ENCODE peak calls at places on chromosomes 16 and 17, in six cellular contexts. One of them, this sample, is unnamed. For H3K9me3, the result is how much of the 10 kb centered on the place peaks cover.

GRCh38 chr17:7095642-7096041 is 15.6 kb upstream of the CLEC10A start:
- DNase-seq in Karpas-422: no peak
- DNase-seq in CD8-positive, alpha-beta T cell: no peak
- DNase-seq in CD4-positive, alpha-beta memory T cell: no peak
- DNase-seq in SJSA1: no peak
- DNase-seq in naive thymus-derived CD4-positive, alpha-beta T cell: no peak
- DNase-seq in this sample: no peak

GRCh38 chr16:893360-893759 is 77.4 kb downstream of the LMF1 start:
- DNase-seq in naive thymus-derived CD4-positive, alpha-beta T cell: no peak
- DNase-seq in CD4-positive, alpha-beta memory T cell: no peak
- DNase-seq in Karpas-422: no peak
- DNase-seq in SJSA1: no peak
- DNase-seq in CD8-positive, alpha-beta T cell: no peak
- DNase-seq in this sample: no peak

GRCh38 chr17:8451937-8452614 is 16.4 kb downstream of the NDEL1 start:
- DNase-seq in CD4-positive, alpha-beta memory T cell: no peak
- DNase-seq in naive thymus-derived CD4-positive, alpha-beta T cell: no peak
- DNase-seq in SJSA1: no peak
- DNase-seq in CD8-positive, alpha-beta T cell: no peak
- DNase-seq in Karpas-422: no peak
- DNase-seq in this sample: no peak

GRCh38 chr17:13544292-13544691 is 57.4 kb downstream of the HS3ST3A1 start:
- DNase-seq in SJSA1: peak
- DNase-seq in CD8-positive, alpha-beta T cell: no peak
- DNase-seq in naive thymus-derived CD4-positive, alpha-beta T cell: no peak
- DNase-seq in Karpas-422: no peak
- DNase-seq in CD4-positive, alpha-beta memory T cell: no peak
- DNase-seq in this sample: no peak

GRCh38 chr16:67415872-67416793 is at the start of gene ZDHHC1:
- DNase-seq in SJSA1: peak
- DNase-seq in CD8-positive, alpha-beta T cell: peak
- DNase-seq in Karpas-422: no peak
- DNase-seq in naive thymus-derived CD4-positive, alpha-beta T cell: no peak
- DNase-seq in CD4-positive, alpha-beta memory T cell: no peak
- DNase-seq in this sample: no peak

GRCh38 chr16:84255050-84255810 is 15.4 kb upstream of the KCNG4 start:
- DNase-seq in CD8-positive, alpha-beta T cell: no peak
- DNase-seq in CD4-positive, alpha-beta memory T cell: no peak
- DNase-seq in naive thymus-derived CD4-positive, alpha-beta T cell: no peak
- DNase-seq in SJSA1: no peak
- DNase-seq in Karpas-422: no peak
- DNase-seq in this sample: no peak

GRCh38 chr17:17724307-17724921 is 43.2 kb downstream of the RAI1 start:
- DNase-seq in Karpas-422: peak
- DNase-seq in CD4-positive, alpha-beta memory T cell: no peak
- DNase-seq in CD8-positive, alpha-beta T cell: no peak
- DNase-seq in SJSA1: no peak
- DNase-seq in naive thymus-derived CD4-positive, alpha-beta T cell: no peak
- DNase-seq in this sample: no peak

GRCh38 chr17:79802736-79803420 is 6.0 kb upstream of the CBX8 start:
- DNase-seq in CD8-positive, alpha-beta T cell: no peak
- DNase-seq in SJSA1: no peak
- DNase-seq in Karpas-422: no peak
- DNase-seq in CD4-positive, alpha-beta memory T cell: no peak
- DNase-seq in naive thymus-derived CD4-positive, alpha-beta T cell: no peak
- DNase-seq in this sample: no peak

GRCh38 chr16:27511657-27512056 is 38.1 kb downstream of the GTF3C1 start:
- DNase-seq in CD4-positive, alpha-beta memory T cell: no peak
- DNase-seq in naive thymus-derived CD4-positive, alpha-beta T cell: no peak
- DNase-seq in SJSA1: no peak
- DNase-seq in CD8-positive, alpha-beta T cell: no peak
- DNase-seq in Karpas-422: no peak
- DNase-seq in this sample: no peak

GRCh38 chr17:82464567-82464929 is 6.0 kb downstream of the NARF start:
- DNase-seq in Karpas-422: no peak
- DNase-seq in SJSA1: no peak
- DNase-seq in CD8-positive, alpha-beta T cell: no peak
- DNase-seq in CD4-positive, alpha-beta memory T cell: no peak
- DNase-seq in naive thymus-derived CD4-positive, alpha-beta T cell: no peak
- DNase-seq in this sample: no peak

GRCh38 chr17:63704259-63704576 is 4.3 kb upstream of the LIMD2 start:
- DNase-seq in CD8-positive, alpha-beta T cell: no peak
- DNase-seq in naive thymus-derived CD4-positive, alpha-beta T cell: no peak
- DNase-seq in Karpas-422: no peak
- DNase-seq in CD4-positive, alpha-beta memory T cell: no peak
- DNase-seq in SJSA1: no peak
- DNase-seq in this sample: no peak

GRCh38 chr17:17186551-17187505 is 19.3 kb downstream of the PLD6 start:
- DNase-seq in SJSA1: no peak
- DNase-seq in naive thymus-derived CD4-positive, alpha-beta T cell: no peak
- DNase-seq in Karpas-422: no peak
- DNase-seq in CD4-positive, alpha-beta memory T cell: no peak
- DNase-seq in CD8-positive, alpha-beta T cell: no peak
- DNase-seq in this sample: no peak

GRCh38 chr16:85328665-85329058 is 216.4 kb upstream of the CIBAR2 start:
- DNase-seq in Karpas-422: no peak
- DNase-seq in naive thymus-derived CD4-positive, alpha-beta T cell: no peak
- DNase-seq in CD4-positive, alpha-beta memory T cell: peak
- DNase-seq in CD8-positive, alpha-beta T cell: no peak
- DNase-seq in SJSA1: peak
- DNase-seq in this sample: no peak

GRCh38 chr17:66494023-66494803 is 191.8 kb downstream of the PRKCA start:
- DNase-seq in CD4-positive, alpha-beta memory T cell: no peak
- DNase-seq in naive thymus-derived CD4-positive, alpha-beta T cell: no peak
- DNase-seq in CD8-positive, alpha-beta T cell: no peak
- DNase-seq in SJSA1: peak
- DNase-seq in Karpas-422: no peak
- DNase-seq in this sample: no peak

GRCh38 chr16:58098207-58099096 is 30.7 kb downstream of the CFAP20 start:
- DNase-seq in CD8-positive, alpha-beta T cell: no peak
- DNase-seq in CD4-positive, alpha-beta memory T cell: no peak
- DNase-seq in SJSA1: no peak
- DNase-seq in naive thymus-derived CD4-positive, alpha-beta T cell: no peak
- DNase-seq in Karpas-422: no peak
- DNase-seq in this sample: no peak

GRCh38 chr16:58306327-58306726 is 11.5 kb upstream of the PRSS54 start:
- DNase-seq in Karpas-422: peak
- DNase-seq in naive thymus-derived CD4-positive, alpha-beta T cell: peak
- DNase-seq in CD8-positive, alpha-beta T cell: no peak
- DNase-seq in CD4-positive, alpha-beta memory T cell: peak
- DNase-seq in SJSA1: no peak
- DNase-seq in this sample: peak

GRCh38 chr16:70432800-70433455 is 6.0 kb downstream of the ST3GAL2 start:
- DNase-seq in SJSA1: no peak
- DNase-seq in CD8-positive, alpha-beta T cell: no peak
- DNase-seq in naive thymus-derived CD4-positive, alpha-beta T cell: no peak
- DNase-seq in CD4-positive, alpha-beta memory T cell: no peak
- DNase-seq in Karpas-422: peak
- DNase-seq in this sample: no peak

GRCh38 chr16:83513006-83513755 is 294.6 kb upstream of the HSBP1 start:
- DNase-seq in SJSA1: peak
- DNase-seq in CD8-positive, alpha-beta T cell: no peak
- DNase-seq in naive thymus-derived CD4-positive, alpha-beta T cell: no peak
- DNase-seq in CD4-positive, alpha-beta memory T cell: no peak
- DNase-seq in Karpas-422: peak
- DNase-seq in this sample: no peak

GRCh38 chr17:70610161-70610560 is 440.8 kb downstream of the KCNJ2 start:
- DNase-seq in CD4-positive, alpha-beta memory T cell: no peak
- DNase-seq in naive thymus-derived CD4-positive, alpha-beta T cell: no peak
- DNase-seq in Karpas-422: no peak
- DNase-seq in SJSA1: no peak
- DNase-seq in CD8-positive, alpha-beta T cell: no peak
- DNase-seq in this sample: no peak

GRCh38 chr17:42842286-42842685 is 2.1 kb upstream of the AOC2 start:
- DNase-seq in CD8-positive, alpha-beta T cell: no peak
- DNase-seq in CD4-positive, alpha-beta memory T cell: no peak
- DNase-seq in SJSA1: no peak
- DNase-seq in Karpas-422: no peak
- DNase-seq in naive thymus-derived CD4-positive, alpha-beta T cell: no peak
- DNase-seq in this sample: no peak

GRCh38 chr17:7120123-7120522 is 5.5 kb upstream of the ASGR2 start:
- DNase-seq in SJSA1: no peak
- DNase-seq in CD8-positive, alpha-beta T cell: no peak
- DNase-seq in Karpas-422: no peak
- DNase-seq in naive thymus-derived CD4-positive, alpha-beta T cell: no peak
- DNase-seq in CD4-positive, alpha-beta memory T cell: no peak
- DNase-seq in this sample: no peak

GRCh38 chr16:89190150-89190958 is 10.0 kb downstream of the SLC22A31 start:
- DNase-seq in Karpas-422: no peak
- DNase-seq in CD4-positive, alpha-beta memory T cell: peak
- DNase-seq in SJSA1: no peak
- DNase-seq in CD8-positive, alpha-beta T cell: no peak
- DNase-seq in naive thymus-derived CD4-positive, alpha-beta T cell: no peak
- DNase-seq in this sample: no peak

GRCh38 chr16:85157813-85158701 is 45.8 kb upstream of the CIBAR2 start:
- DNase-seq in SJSA1: no peak
- DNase-seq in naive thymus-derived CD4-positive, alpha-beta T cell: peak
- DNase-seq in CD8-positive, alpha-beta T cell: peak
- DNase-seq in CD4-positive, alpha-beta memory T cell: no peak
- DNase-seq in Karpas-422: no peak
- DNase-seq in this sample: no peak

GRCh38 chr17:61699032-61699431 is 108.0 kb upstream of the NACA2 start:
- DNase-seq in naive thymus-derived CD4-positive, alpha-beta T cell: no peak
- DNase-seq in Karpas-422: peak
- DNase-seq in CD4-positive, alpha-beta memory T cell: no peak
- DNase-seq in CD8-positive, alpha-beta T cell: no peak
- DNase-seq in SJSA1: no peak
- DNase-seq in this sample: no peak
- H3K9me3 ChIP-seq in naive thymus-derived CD4-positive, alpha-beta T cell: under half
- H3K9me3 ChIP-seq in Karpas-422: under half
- H3K9me3 ChIP-seq in CD4-positive, alpha-beta memory T cell: under half
- H3K9me3 ChIP-seq in CD8-positive, alpha-beta T cell: under half
- H3K9me3 ChIP-seq in SJSA1: under half
- H3K9me3 ChIP-seq in this sample: under half

GRCh38 chr17:22128723-22129122 is 436.4 kb downstream of the KCNJ18 start:
- DNase-seq in CD8-positive, alpha-beta T cell: no peak
- DNase-seq in Karpas-422: no peak
- DNase-seq in CD4-positive, alpha-beta memory T cell: no peak
- DNase-seq in naive thymus-derived CD4-positive, alpha-beta T cell: no peak
- DNase-seq in SJSA1: no peak
- DNase-seq in this sample: no peak
- H3K9me3 ChIP-seq in CD8-positive, alpha-beta T cell: under half
- H3K9me3 ChIP-seq in Karpas-422: under half
- H3K9me3 ChIP-seq in CD4-positive, alpha-beta memory T cell: under half
- H3K9me3 ChIP-seq in naive thymus-derived CD4-positive, alpha-beta T cell: under half
- H3K9me3 ChIP-seq in SJSA1: under half
- H3K9me3 ChIP-seq in this sample: under half

DNA sequence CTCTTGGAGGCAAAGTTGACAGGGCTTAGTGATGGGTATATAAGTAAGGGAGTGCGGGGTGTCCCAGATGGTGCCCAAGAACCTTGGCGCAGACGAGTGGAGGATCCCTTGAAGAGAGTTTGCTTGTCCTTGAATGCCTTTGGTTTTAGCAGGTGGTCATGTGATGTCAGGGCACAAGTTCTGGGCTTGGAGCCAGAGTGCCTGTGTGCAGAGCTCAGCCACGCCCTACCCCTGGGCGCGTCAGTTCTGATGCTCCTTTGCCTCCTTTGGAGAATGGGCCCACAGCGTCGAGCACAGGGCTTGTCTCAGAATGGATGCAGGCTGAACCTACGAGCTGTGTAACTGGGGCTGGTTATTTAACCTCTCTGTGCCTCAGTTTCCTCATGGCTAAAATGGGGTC is 412.2 kb upstream of the EEF2KMT start:
- DNase-seq in SJSA1: no peak
- DNase-seq in CD8-positive, alpha-beta T cell: no peak
- DNase-seq in naive thymus-derived CD4-positive, alpha-beta T cell: no peak
- DNase-seq in Karpas-422: no peak
- DNase-seq in CD4-positive, alpha-beta memory T cell: no peak
- DNase-seq in this sample: no peak
- H3K9me3 ChIP-seq in SJSA1: under half
- H3K9me3 ChIP-seq in CD8-positive, alpha-beta T cell: under half
- H3K9me3 ChIP-seq in naive thymus-derived CD4-positive, alpha-beta T cell: under half
- H3K9me3 ChIP-seq in Karpas-422: under half
- H3K9me3 ChIP-seq in CD4-positive, alpha-beta memory T cell: under half
- H3K9me3 ChIP-seq in this sample: under half

GRCh38 chr16:15979801-15980200 is 30.4 kb downstream of the ABCC1 start:
- DNase-seq in CD4-positive, alpha-beta memory T cell: no peak
- DNase-seq in SJSA1: no peak
- DNase-seq in CD8-positive, alpha-beta T cell: no peak
- DNase-seq in Karpas-422: no peak
- DNase-seq in naive thymus-derived CD4-positive, alpha-beta T cell: no peak
- DNase-seq in this sample: no peak

GRCh38 chr16:15980329-15980728 is 30.9 kb downstream of the ABCC1 start:
- DNase-seq in Karpas-422: no peak
- DNase-seq in naive thymus-derived CD4-positive, alpha-beta T cell: no peak
- DNase-seq in CD8-positive, alpha-beta T cell: no peak
- DNase-seq in SJSA1: no peak
- DNase-seq in CD4-positive, alpha-beta memory T cell: no peak
- DNase-seq in this sample: no peak

GRCh38 chr16:15983898-15984297 is 34.5 kb downstream of the ABCC1 start:
- DNase-seq in SJSA1: peak
- DNase-seq in Karpas-422: no peak
- DNase-seq in naive thymus-derived CD4-positive, alpha-beta T cell: no peak
- DNase-seq in CD8-positive, alpha-beta T cell: no peak
- DNase-seq in CD4-positive, alpha-beta memory T cell: no peak
- DNase-seq in this sample: no peak

GRCh38 chr16:15985144-15985543 is 35.7 kb downstream of the ABCC1 start:
- DNase-seq in Karpas-422: no peak
- DNase-seq in SJSA1: no peak
- DNase-seq in CD8-positive, alpha-beta T cell: no peak
- DNase-seq in naive thymus-derived CD4-positive, alpha-beta T cell: no peak
- DNase-seq in CD4-positive, alpha-beta memory T cell: no peak
- DNase-seq in this sample: no peak

DNA sequence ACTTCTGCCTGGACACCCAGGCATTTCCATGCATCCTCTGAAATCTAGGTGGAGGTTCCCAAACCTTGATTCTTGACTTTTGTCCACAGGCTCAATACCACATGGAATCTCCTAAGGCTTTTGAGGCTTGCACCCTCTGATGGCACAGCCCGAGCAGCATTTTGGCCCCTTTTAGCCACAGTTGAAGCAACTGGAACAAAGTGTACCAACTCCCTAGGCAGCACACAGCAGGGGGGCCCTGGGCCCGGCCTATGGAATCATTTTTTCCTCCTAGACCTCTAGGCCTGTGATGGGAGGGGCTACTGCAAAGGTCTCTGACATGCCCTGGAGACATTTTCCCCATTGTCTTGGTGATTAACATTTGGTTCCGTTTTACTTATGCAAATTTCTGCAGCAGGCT is 32.0 kb downstream of the ABCC1 start:
- DNase-seq in SJSA1: no peak
- DNase-seq in CD8-positive, alpha-beta T cell: no peak
- DNase-seq in CD4-positive, alpha-beta memory T cell: no peak
- DNase-seq in Karpas-422: no peak
- DNase-seq in naive thymus-derived CD4-positive, alpha-beta T cell: no peak
- DNase-seq in this sample: no peak
- H3K9me3 ChIP-seq in SJSA1: under half
- H3K9me3 ChIP-seq in CD8-positive, alpha-beta T cell: under half
- H3K9me3 ChIP-seq in CD4-positive, alpha-beta memory T cell: under half
- H3K9me3 ChIP-seq in Karpas-422: under half
- H3K9me3 ChIP-seq in naive thymus-derived CD4-positive, alpha-beta T cell: under half
- H3K9me3 ChIP-seq in this sample: under half